ENCODE peak calls at places on chromosomes 13 and 19, in five cellular contexts. One of them, this sample, is unnamed.
A peak's percentile ranks its signal among the peaks of the same experiment; 100 is the strongest.

GRCh38 chr19:19498255-19498991 is 16.9 kb downstream of the TSSK6 start:
- DNase-seq in uterus: no peak
- DNase-seq in Peyer's patch: no peak
- DNase-seq in NB4: no peak
- DNase-seq in transverse colon: no peak
- DNase-seq in this sample: no peak

GRCh38 chr13:112105244-112105681 is 38.3 kb downstream of the SOX1 start:
- DNase-seq in uterus: no peak
- DNase-seq in Peyer's patch: no peak
- DNase-seq in NB4: no peak
- DNase-seq in transverse colon: no peak
- DNase-seq in this sample: no peak

GRCh38 chr19:45348367-45349125 is 8.0 kb downstream of the KLC3 start:
- DNase-seq in uterus: no peak
- DNase-seq in Peyer's patch: no peak
- DNase-seq in NB4: no peak
- DNase-seq in transverse colon: no peak
- DNase-seq in this sample: no peak

GRCh38 chr13:56501750-56502149 is 639.0 kb upstream of the PRR20A start:
- DNase-seq in uterus: no peak
- DNase-seq in Peyer's patch: no peak
- DNase-seq in NB4: no peak
- DNase-seq in transverse colon: no peak
- DNase-seq in this sample: no peak

GRCh38 chr13:74128171-74128767 is 5.9 kb downstream of the KLF12 start:
- DNase-seq in uterus: no peak
- DNase-seq in Peyer's patch: no peak
- DNase-seq in NB4: no peak
- DNase-seq in transverse colon: no peak
- DNase-seq in this sample: no peak

GRCh38 chr19:37355901-37356300 is 15.0 kb upstream of the ZNF527 start:
- DNase-seq in uterus: no peak
- DNase-seq in Peyer's patch: no peak
- DNase-seq in NB4: no peak
- DNase-seq in transverse colon: no peak
- DNase-seq in this sample: no peak

GRCh38 chr19:57850553-57851017 is 926 bp downstream of the ZNF587 start:
- DNase-seq in uterus: no peak
- DNase-seq in Peyer's patch: no peak
- DNase-seq in NB4: no peak
- DNase-seq in transverse colon: peak; percentile 75
- DNase-seq in this sample: peak; percentile 55

GRCh38 chr13:50131998-50132936 is 117.0 kb downstream of the KCNRG start:
- DNase-seq in uterus: no peak
- DNase-seq in Peyer's patch: no peak
- DNase-seq in NB4: no peak
- DNase-seq in transverse colon: no peak
- DNase-seq in this sample: no peak

GRCh38 chr19:37362733-37363132 is 8.2 kb upstream of the ZNF527 start:
- DNase-seq in uterus: no peak
- DNase-seq in Peyer's patch: no peak
- DNase-seq in NB4: peak; percentile 4
- DNase-seq in transverse colon: no peak
- DNase-seq in this sample: peak; percentile 7

GRCh38 chr19:48965806-48966540 is 864 bp downstream of the FTL start:
- DNase-seq in uterus: peak; percentile 87
- DNase-seq in Peyer's patch: peak; percentile 92
- DNase-seq in NB4: peak; percentile 88
- DNase-seq in transverse colon: peak; percentile 90
- DNase-seq in this sample: peak; percentile 91

GRCh38 chr19:45151821-45152503 is 8.8 kb downstream of the NKPD1 start:
- DNase-seq in uterus: no peak
- DNase-seq in Peyer's patch: no peak
- DNase-seq in NB4: no peak
- DNase-seq in transverse colon: no peak
- DNase-seq in this sample: no peak

GRCh38 chr13:36509369-36509768 is 77.1 kb downstream of the CCNA1 start:
- DNase-seq in uterus: no peak
- DNase-seq in Peyer's patch: no peak
- DNase-seq in NB4: no peak
- DNase-seq in transverse colon: no peak
- DNase-seq in this sample: no peak

GRCh38 chr13:108214511-108215383 is 589 bp downstream of the LIG4 start:
- DNase-seq in uterus: peak; percentile 16
- DNase-seq in Peyer's patch: peak; percentile 36
- DNase-seq in NB4: no peak
- DNase-seq in transverse colon: no peak
- DNase-seq in this sample: peak; percentile 9

GRCh38 chr19:37955986-37956385 is 49.0 kb downstream of the SIPA1L3 start:
- DNase-seq in uterus: no peak
- DNase-seq in Peyer's patch: no peak
- DNase-seq in NB4: no peak
- DNase-seq in transverse colon: no peak
- DNase-seq in this sample: no peak

GRCh38 chr13:35648109-35648508 is 171.6 kb upstream of the MAB21L1 start:
- DNase-seq in uterus: no peak
- DNase-seq in Peyer's patch: no peak
- DNase-seq in NB4: no peak
- DNase-seq in transverse colon: no peak
- DNase-seq in this sample: no peak

GRCh38 chr19:14542721-14543328 is 13.4 kb downstream of the TECR start:
- DNase-seq in uterus: no peak
- DNase-seq in Peyer's patch: no peak
- DNase-seq in NB4: peak; percentile 22
- DNase-seq in transverse colon: no peak
- DNase-seq in this sample: peak; percentile 60

GRCh38 chr13:40269086-40269485 is 397.4 kb downstream of the FOXO1 start:
- DNase-seq in uterus: peak; percentile 56
- DNase-seq in Peyer's patch: no peak
- DNase-seq in NB4: no peak
- DNase-seq in transverse colon: no peak
- DNase-seq in this sample: no peak

GRCh38 chr19:47124937-47125668 is 5.5 kb upstream of the SAE1 start:
- DNase-seq in uterus: no peak
- DNase-seq in Peyer's patch: no peak
- DNase-seq in NB4: peak; percentile 90
- DNase-seq in transverse colon: no peak
- DNase-seq in this sample: peak; percentile 87

GRCh38 chr13:48078251-48078656 is 16.6 kb downstream of the MED4 start:
- DNase-seq in uterus: no peak
- DNase-seq in Peyer's patch: peak; percentile 33
- DNase-seq in NB4: peak; percentile 55
- DNase-seq in transverse colon: peak; percentile 13
- DNase-seq in this sample: peak; percentile 31

GRCh38 chr19:43739419-43739818 is 15.3 kb downstream of the SMG9 start:
- DNase-seq in uterus: no peak
- DNase-seq in Peyer's patch: no peak
- DNase-seq in NB4: no peak
- DNase-seq in transverse colon: peak; percentile 86
- DNase-seq in this sample: no peak

GRCh38 chr13:110301606-110302131 is 5.3 kb downstream of the COL4A1 start:
- DNase-seq in uterus: peak; percentile 45
- DNase-seq in Peyer's patch: no peak
- DNase-seq in NB4: no peak
- DNase-seq in transverse colon: no peak
- DNase-seq in this sample: no peak

GRCh38 chr13:33052446-33052845 is 36.2 kb downstream of the KL start:
- DNase-seq in uterus: no peak
- DNase-seq in Peyer's patch: no peak
- DNase-seq in NB4: no peak
- DNase-seq in transverse colon: no peak
- DNase-seq in this sample: no peak

GRCh38 chr19:11446652-11447301 is 11.3 kb downstream of the PRKCSH start:
- DNase-seq in uterus: peak; percentile 52
- DNase-seq in Peyer's patch: peak; percentile 37
- DNase-seq in NB4: peak; percentile 58
- DNase-seq in transverse colon: peak; percentile 50
- DNase-seq in this sample: peak; percentile 77

GRCh38 chr13:106503272-106503671 is 32.2 kb downstream of the EFNB2 start:
- DNase-seq in uterus: no peak
- DNase-seq in Peyer's patch: no peak
- DNase-seq in NB4: no peak
- DNase-seq in transverse colon: no peak
- DNase-seq in this sample: no peak

GRCh38 chr13:110700186-110700585 is 5.7 kb downstream of the CARS2 start:
- DNase-seq in uterus: no peak
- DNase-seq in Peyer's patch: no peak
- DNase-seq in NB4: no peak
- DNase-seq in transverse colon: no peak
- DNase-seq in this sample: no peak

GRCh38 chr13:99370476-99371272 is 63.5 kb upstream of the GPR183 start:
- DNase-seq in uterus: no peak
- DNase-seq in Peyer's patch: peak; percentile 36
- DNase-seq in NB4: no peak
- DNase-seq in transverse colon: no peak
- DNase-seq in this sample: no peak

GRCh38 chr13:46184277-46184699 is 2.3 kb upstream of the LCP1 start:
- DNase-seq in uterus: no peak
- DNase-seq in Peyer's patch: peak; percentile 87
- DNase-seq in NB4: peak; percentile 88
- DNase-seq in transverse colon: peak; percentile 52
- DNase-seq in this sample: peak; percentile 82

GRCh38 chr19:47210689-47211316 is 20.2 kb downstream of the BBC3 start:
- DNase-seq in uterus: peak; percentile 77
- DNase-seq in Peyer's patch: peak; percentile 91
- DNase-seq in NB4: peak; percentile 96
- DNase-seq in transverse colon: peak; percentile 86
- DNase-seq in this sample: peak; percentile 94

GRCh38 chr13:40546047-40546446 is 120.4 kb downstream of the FOXO1 start:
- DNase-seq in uterus: no peak
- DNase-seq in Peyer's patch: no peak
- DNase-seq in NB4: no peak
- DNase-seq in transverse colon: no peak
- DNase-seq in this sample: no peak

GRCh38 chr13:49649244-49649962 is 21.1 kb downstream of the ARL11 start:
- DNase-seq in uterus: no peak
- DNase-seq in Peyer's patch: no peak
- DNase-seq in NB4: no peak
- DNase-seq in transverse colon: no peak
- DNase-seq in this sample: no peak

GRCh38 chr13:20940083-20940482 is 37.5 kb upstream of the XPO4 start:
- DNase-seq in uterus: no peak
- DNase-seq in Peyer's patch: no peak
- DNase-seq in NB4: no peak
- DNase-seq in transverse colon: no peak
- DNase-seq in this sample: no peak

GRCh38 chr19:2885736-2886135 is 15.0 kb upstream of the ZNF57 start:
- DNase-seq in uterus: no peak
- DNase-seq in Peyer's patch: no peak
- DNase-seq in NB4: no peak
- DNase-seq in transverse colon: no peak
- DNase-seq in this sample: no peak

GRCh38 chr19:2883686-2884439 is 16.7 kb downstream of the ZNF556 start:
- DNase-seq in uterus: no peak
- DNase-seq in Peyer's patch: no peak
- DNase-seq in NB4: no peak
- DNase-seq in transverse colon: no peak
- DNase-seq in this sample: no peak

GRCh38 chr19:2887391-2887914 is 13.3 kb upstream of the ZNF57 start:
- DNase-seq in uterus: no peak
- DNase-seq in Peyer's patch: no peak
- DNase-seq in NB4: peak; percentile 73
- DNase-seq in transverse colon: no peak
- DNase-seq in this sample: peak; percentile 55

GRCh38 chr19:2888739-2889224 is 11.9 kb upstream of the ZNF57 start:
- DNase-seq in uterus: peak; percentile 28
- DNase-seq in Peyer's patch: peak; percentile 62
- DNase-seq in NB4: peak; percentile 82
- DNase-seq in transverse colon: peak; percentile 23
- DNase-seq in this sample: no peak
- TF ChIP-seq POLR2A in uterus: no peak
- TF ChIP-seq POLR2A in Peyer's patch: no peak
- TF ChIP-seq POLR2A in NB4: no peak
- TF ChIP-seq POLR2A in transverse colon: no peak
- TF ChIP-seq POLR2A in this sample: no peak

DNA sequence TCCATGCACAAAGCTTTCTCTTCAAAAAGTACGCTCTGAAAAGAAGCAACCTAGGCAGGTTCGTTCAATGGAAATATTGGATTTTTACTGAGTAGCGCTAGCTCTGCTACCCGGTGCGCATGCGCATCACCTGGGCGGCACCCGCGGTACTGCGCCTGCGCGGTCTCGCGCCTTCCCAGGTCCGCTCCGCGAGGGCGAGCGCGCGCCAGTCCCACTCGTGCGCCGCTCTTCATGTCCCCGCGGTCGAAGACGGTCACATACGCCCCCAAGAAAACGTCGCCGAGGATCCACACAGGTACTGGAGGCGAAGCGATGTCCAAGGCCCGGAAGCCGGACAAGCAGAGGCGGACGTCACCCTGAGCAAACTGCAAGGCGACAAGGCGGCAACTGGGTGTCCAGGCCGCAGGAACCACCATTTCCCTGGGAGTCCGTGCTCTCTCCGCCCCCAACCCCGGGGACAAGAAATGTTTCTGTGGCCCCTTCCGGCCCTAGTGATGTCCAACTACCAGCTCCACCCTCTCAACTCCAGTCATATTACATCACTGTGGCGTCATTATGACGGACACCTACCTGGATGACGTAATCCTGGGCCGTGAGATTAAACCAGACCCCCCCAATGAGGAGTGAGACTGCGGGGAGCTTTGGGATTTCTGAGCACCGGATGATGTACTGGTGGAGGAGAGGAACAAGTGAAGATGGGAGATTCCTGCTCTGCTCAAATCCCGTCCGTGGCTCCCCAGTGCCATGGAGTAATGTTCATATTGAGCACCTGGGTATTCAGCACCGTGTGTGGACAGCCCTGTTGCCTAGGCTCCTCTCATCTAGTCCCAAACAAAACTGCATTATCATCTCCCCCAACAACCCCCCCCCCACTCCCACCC is 4.8 kb upstream of the KCNC3 start:
- DNase-seq in uterus: peak; percentile 43
- DNase-seq in Peyer's patch: peak; percentile 66
- DNase-seq in NB4: no peak
- DNase-seq in transverse colon: peak; percentile 84
- DNase-seq in this sample: peak; percentile 80
- TF ChIP-seq POLR2A in uterus: peak; percentile 48
- TF ChIP-seq POLR2A in Peyer's patch: peak; percentile 53
- TF ChIP-seq POLR2A in NB4: no peak
- TF ChIP-seq POLR2A in transverse colon: peak; percentile 63
- TF ChIP-seq POLR2A in this sample: peak; percentile 21

DNA sequence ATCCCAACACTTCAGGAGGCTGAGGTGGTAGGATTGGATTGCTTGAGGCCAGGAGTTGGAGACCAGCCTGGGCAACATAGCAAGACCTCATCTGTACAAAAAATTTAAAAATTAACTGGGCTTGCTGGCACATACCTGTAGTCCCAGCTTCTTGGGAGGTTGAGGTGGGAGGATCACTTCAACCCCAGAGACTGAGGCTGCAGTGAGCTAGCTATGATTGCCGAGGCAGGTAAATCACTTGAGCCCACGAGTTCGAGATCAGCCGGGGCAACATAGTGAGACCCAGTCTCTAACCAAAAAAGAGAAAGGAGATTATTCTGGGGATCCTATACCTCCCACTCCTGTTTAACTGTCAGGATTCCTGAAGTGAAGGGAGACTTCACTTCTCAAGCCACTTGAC is 16.4 kb upstream of the GARRE1 start:
- DNase-seq in uterus: no peak
- DNase-seq in Peyer's patch: no peak
- DNase-seq in NB4: no peak
- DNase-seq in transverse colon: no peak
- DNase-seq in this sample: no peak
- TF ChIP-seq POLR2A in uterus: no peak
- TF ChIP-seq POLR2A in Peyer's patch: no peak
- TF ChIP-seq POLR2A in NB4: no peak
- TF ChIP-seq POLR2A in transverse colon: no peak
- TF ChIP-seq POLR2A in this sample: no peak

GRCh38 chr19:815079-815774 is 6.5 kb downstream of the PLPPR3 start:
- DNase-seq in uterus: no peak
- DNase-seq in Peyer's patch: no peak
- DNase-seq in NB4: no peak
- DNase-seq in transverse colon: no peak
- DNase-seq in this sample: no peak
- TF ChIP-seq POLR2A in uterus: no peak
- TF ChIP-seq POLR2A in Peyer's patch: no peak
- TF ChIP-seq POLR2A in NB4: no peak
- TF ChIP-seq POLR2A in transverse colon: no peak
- TF ChIP-seq POLR2A in this sample: no peak

This sample was measured in erythroblast.